ENCODE peak calls at places on chromosomes 6 and 20, in four cellular contexts. E, R, C and Y are unnamed samples.

GRCh38 chr20:18984238-18985200 is 170.9 kb downstream of the SCP2D1 start:
- DNase-seq in E (no peak), R (no peak), C (no peak), Y (no peak)

GRCh38 chr6:100446115-100446921 is 18.4 kb downstream of the SIM1 start:
- DNase-seq in E (no peak), R (no peak), C (no peak), Y (no peak)

GRCh38 chr6:99520855-99521556 is 5.8 kb upstream of the USP45 start:
- DNase-seq in E (peak; percentile 87), R (peak; percentile 94), C (peak; percentile 85), Y (peak; percentile 82)

GRCh38 chr6:152232494-152233151 is 404.5 kb downstream of the SYNE1 start:
- DNase-seq in E (no peak), R (peak; percentile 59), C (no peak), Y (no peak)

GRCh38 chr20:57801581-57801980 is 91.8 kb upstream of the PMEPA1 start:
- DNase-seq in E (no peak), R (no peak), C (no peak), Y (no peak)

GRCh38 chr20:63978319-63979220 is 872 bp downstream of the SAMD10 start:
- DNase-seq in E (peak; percentile 61), R (peak; percentile 87), C (no peak), Y (peak; percentile 82)

GRCh38 chr6:44489912-44490604 is 102.6 kb downstream of the CDC5L start:
- DNase-seq in E (no peak), R (no peak), C (peak; percentile 53), Y (peak; percentile 34)

GRCh38 chr20:31560900-31561598 is 44.0 kb upstream of the ID1 start:
- DNase-seq in E (no peak), R (no peak), C (peak; percentile 50), Y (no peak)

GRCh38 chr6:111129003-111129402 is 41.7 kb downstream of the SLC16A10 start:
- DNase-seq in E (no peak), R (no peak), C (peak; percentile 22), Y (peak; percentile 54)

GRCh38 chr20:32385541-32385940 is 27.4 kb downstream of the ASXL1 start:
- DNase-seq in E (no peak), R (no peak), C (no peak), Y (no peak)

GRCh38 chr6:148146717-148147116 is 195.9 kb upstream of the SASH1 start:
- DNase-seq in E (no peak), R (no peak), C (no peak), Y (no peak)

GRCh38 chr6:11231564-11232176 is 798 bp downstream of the NEDD9 start:
- DNase-seq in E (no peak), R (no peak), C (no peak), Y (no peak)

GRCh38 chr6:168536665-168537249 is 95.8 kb downstream of the SMOC2 start:
- DNase-seq in E (no peak), R (no peak), C (no peak), Y (no peak)

GRCh38 chr6:4364711-4365110 is 229.3 kb upstream of the ECI2 start:
- DNase-seq in E (no peak), R (no peak), C (no peak), Y (no peak)

GRCh38 chr20:32761831-32762753 is at the start of gene DNMT3B:
- DNase-seq in E (peak; percentile 80), R (peak; percentile 93), C (peak; percentile 59), Y (peak; percentile 85)

GRCh38 chr20:62834967-62835730 is 18.3 kb downstream of the COL9A3 start:
- DNase-seq in E (no peak), R (no peak), C (no peak), Y (no peak)

GRCh38 chr6:106163446-106163965 is 77.4 kb downstream of the PRDM1 start:
- DNase-seq in E (no peak), R (peak; percentile 53), C (peak; percentile 23), Y (no peak)

GRCh38 chr20:19757973-19758887 is at the start of gene RIN2:
- DNase-seq in E (peak; percentile 78), R (peak; percentile 97), C (peak; percentile 92), Y (peak; percentile 89)

GRCh38 chr6:141133346-141133745 is 999.4 kb upstream of the GJE1 start:
- DNase-seq in E (no peak), R (no peak), C (no peak), Y (no peak)

GRCh38 chr6:98295776-98296175 is 538.6 kb upstream of the POU3F2 start:
- DNase-seq in E (no peak), R (no peak), C (no peak), Y (no peak)

GRCh38 chr6:134000443-134000842 is 47.4 kb downstream of the TBPL1 start:
- DNase-seq in E (no peak), R (no peak), C (no peak), Y (no peak)
- H3K27ac ChIP-seq in E (no peak overlapping the region), R (no peak overlapping the region), C (no peak overlapping the region), Y (no peak overlapping the region)

GRCh38 chr6:89985744-89986493 is 91.7 kb downstream of the GJA10 start:
- DNase-seq in E (peak; percentile 54), R (no peak), C (no peak), Y (peak; percentile 11)
- H3K27ac ChIP-seq in E (peak overlapping the region; percentile 82), R (peak overlapping the region; percentile 30), C (no peak overlapping the region), Y (peak overlapping the region; percentile 76)

GRCh38 chr20:45235995-45236394 is 14.8 kb downstream of the SEMG2 start:
- DNase-seq in E (no peak), R (no peak), C (no peak), Y (no peak)
- H3K27ac ChIP-seq in E (no peak overlapping the region), R (no peak overlapping the region), C (no peak overlapping the region), Y (no peak overlapping the region)

DNA sequence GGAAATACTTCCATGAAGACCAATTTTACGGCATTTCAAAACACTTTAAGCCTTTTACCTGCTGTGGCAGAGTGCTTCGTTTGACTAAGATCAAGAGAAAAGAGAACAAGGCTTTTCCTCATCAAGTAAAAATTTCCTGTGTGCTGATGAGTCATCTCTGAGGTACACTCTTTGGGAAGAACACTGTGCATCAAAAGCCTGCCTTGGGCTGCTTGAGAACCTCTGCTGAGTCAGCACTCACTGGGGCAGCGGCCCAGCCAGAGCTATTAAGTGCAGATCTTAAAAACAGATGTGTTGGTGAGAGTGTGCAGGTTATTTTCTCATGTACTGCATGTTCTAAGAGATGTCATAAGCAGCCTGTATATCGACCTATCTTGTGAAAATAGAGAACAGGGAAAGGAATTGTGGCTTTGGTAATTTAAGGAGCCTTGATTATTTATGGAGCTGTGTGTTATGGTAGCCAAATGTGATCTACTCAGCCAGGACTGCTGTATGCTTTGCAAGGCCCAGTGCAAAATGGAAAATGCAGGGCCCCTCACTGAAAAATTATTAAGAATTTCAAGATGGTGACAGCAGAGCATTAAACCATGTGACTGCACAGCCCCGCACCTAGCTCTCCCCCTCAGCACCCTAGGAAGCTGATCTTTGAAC is 208.5 kb downstream of the ARHGAP18 start:
- DNase-seq in E (no peak), R (peak; percentile 62), C (peak; percentile 63), Y (no peak)
- H3K27ac ChIP-seq in E (peak overlapping the region; percentile 75), R (peak overlapping the region; percentile 37), C (no peak overlapping the region), Y (peak overlapping the region; percentile 20)

GRCh38 chr6:72967329-72967728 is 258.0 kb downstream of the KHDC1L start:
- DNase-seq in E (no peak), R (no peak), C (no peak), Y (no peak)
- H3K27ac ChIP-seq in E (no peak overlapping the region), R (no peak overlapping the region), C (no peak overlapping the region), Y (no peak overlapping the region)

DNA sequence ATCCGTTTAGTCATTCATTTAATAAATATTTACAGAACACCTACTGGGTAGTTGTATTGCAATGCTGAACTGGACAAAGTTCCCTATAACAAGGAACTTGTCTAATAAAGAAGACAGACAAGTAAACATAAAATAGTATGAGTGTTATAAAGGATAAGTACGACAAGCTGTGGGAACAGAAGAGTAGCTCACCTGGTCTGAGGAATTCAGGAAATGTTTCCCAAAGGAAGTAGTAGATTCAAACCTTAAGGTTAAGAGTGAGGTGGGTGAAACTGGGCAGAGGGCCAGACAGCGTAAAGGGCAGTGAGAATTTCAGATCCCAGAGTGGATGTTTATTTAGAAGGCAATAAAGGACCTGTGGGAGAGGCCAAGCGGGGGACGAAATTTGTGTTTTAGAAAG is 72.3 kb upstream of the CD2AP start:
- DNase-seq in E (no peak), R (no peak), C (no peak), Y (no peak)
- H3K27ac ChIP-seq in E (no peak overlapping the region), R (no peak overlapping the region), C (no peak overlapping the region), Y (no peak overlapping the region)

GRCh38 chr6:14770572-14770971 is 475.3 kb upstream of the JARID2 start:
- DNase-seq in E (no peak), R (no peak), C (no peak), Y (peak; percentile 21)
- H3K27ac ChIP-seq in E (no peak overlapping the region), R (no peak overlapping the region), C (no peak overlapping the region), Y (no peak overlapping the region)